ENCODE peak calls at places on chromosome 12, in four cellular contexts. P is stimulated activated CD8-positive, alpha-beta memory T cell treated with anti-CD3 and anti-CD28 coated beads, Interleukin-12 subunit alpha, Interleukin-12 subunit beta, amount 100 ng/mL, for 1 hour; M is SHP77; Y is uterus. W is an unnamed sample.

GRCh38 chr12:123041811-123042655 is 61.6 kb downstream of the ARL6IP4 start:
- DNase-seq in P (no peak), M (no peak), Y (peak; percentile 32), W (no peak)

GRCh38 chr12:90938451-90938850 is 16.5 kb downstream of the CCER1 start:
- DNase-seq in M (no peak), Y (no peak), P (no peak), W (no peak)

GRCh38 chr12:131132118-131132892 is 178.6 kb downstream of the ADGRD1 start:
- DNase-seq in P (peak; percentile 55), Y (peak; percentile 67), M (peak; percentile 14), W (peak; percentile 36)

GRCh38 chr12:52215587-52216031 is 17.4 kb upstream of the KRT7 start:
- DNase-seq in M (peak; percentile 66), Y (peak; percentile 29), P (no peak), W (no peak)

GRCh38 chr12:49537709-49538601 is 875 bp upstream of the KCNH3 start:
- DNase-seq in P (no peak), Y (no peak), M (no peak), W (peak; percentile 42)

GRCh38 chr12:99087278-99087677 is 442.2 kb downstream of the APAF1 start:
- DNase-seq in Y (no peak), M (peak; percentile 63), P (no peak), W (peak; percentile 98)

GRCh38 chr12:110503432-110503831 is 1.3 kb downstream of the RAD9B start:
- DNase-seq in Y (no peak), M (no peak), P (no peak), W (no peak)

GRCh38 chr12:31408778-31409177 is 82.8 kb upstream of the SINHCAF start:
- DNase-seq in Y (no peak), M (no peak), P (no peak), W (no peak)

GRCh38 chr12:50201987-50202521 is 34.9 kb upstream of the CERS5 start:
- DNase-seq in P (no peak), M (no peak), Y (no peak), W (no peak)

GRCh38 chr12:95943231-95943842 is at the start of gene AMDHD1:
- DNase-seq in P (peak; percentile 26), M (peak; percentile 56), Y (peak; percentile 24), W (peak; percentile 50)

GRCh38 chr12:56517854-56518253 is 3.8 kb upstream of the RBMS2 start:
- DNase-seq in P (no peak), M (no peak), Y (no peak), W (no peak)

GRCh38 chr12:56836800-56837663 is 73.9 kb downstream of the HSD17B6 start:
- DNase-seq in P (no peak), Y (no peak), M (no peak), W (no peak)

GRCh38 chr12:100199023-100199346 is 1.6 kb upstream of the ACTR6 start:
- DNase-seq in P (no peak), M (no peak), Y (no peak), W (peak; percentile 16)

GRCh38 chr12:70338531-70338930 is 27.6 kb upstream of the KCNMB4 start:
- DNase-seq in P (no peak), M (no peak), Y (no peak), W (no peak)

GRCh38 chr12:102883204-102883799 is 33.7 kb downstream of the PAH start:
- DNase-seq in M (peak; percentile 72), Y (no peak), P (peak; percentile 15), W (peak; percentile 71)

GRCh38 chr12:104108755-104109445 is 29.1 kb downstream of the NFYB start:
- DNase-seq in Y (peak; percentile 82), M (peak; percentile 82), P (peak; percentile 81), W (peak; percentile 84)

GRCh38 chr12:121172145-121172544 is 37.8 kb upstream of the P2RX4 start:
- DNase-seq in P (no peak), M (no peak), Y (no peak), W (no peak)

GRCh38 chr12:31594681-31595080 is 3.7 kb upstream of the DENND5B start:
- DNase-seq in M (no peak), P (no peak), Y (no peak), W (no peak)

GRCh38 chr12:109743076-109743910 is 29.7 kb downstream of the FAM222A start:
- DNase-seq in M (no peak), P (no peak), Y (peak; percentile 5), W (no peak)

GRCh38 chr12:95473440-95473946 is 459 bp upstream of the METAP2 start:
- DNase-seq in M (peak; percentile 47), Y (peak; percentile 44), P (no peak), W (peak; percentile 40)